ENCODE peak calls at places on chromosomes 1 and 21, in four cellular contexts. B, A, Y and L are unnamed samples.

GRCh38 chr21:42164064-42164789 is 54.7 kb upstream of the ABCG1 start:
- DNase-seq in B (no peak), Y (peak), A (peak), L (peak)

GRCh38 chr1:70017770-70018169 is 187.6 kb downstream of the LRRC40 start:
- DNase-seq in B (no peak), Y (no peak), A (no peak), L (no peak)

GRCh38 chr1:228023294-228023639 is 16.5 kb downstream of the WNT3A start:
- DNase-seq in A (no peak), B (no peak), Y (no peak), L (no peak)

GRCh38 chr1:208985231-208985630 is 598.3 kb upstream of the CAMK1G start:
- DNase-seq in Y (no peak), B (no peak), A (no peak), L (no peak)

GRCh38 chr21:15967661-15968060 is 237.9 kb downstream of the USP25 start:
- DNase-seq in Y (peak), A (no peak), B (no peak), L (no peak)

GRCh38 chr1:94866178-94866822 is 46.1 kb downstream of the SLC44A3 start:
- DNase-seq in B (no peak), Y (peak), A (no peak), L (no peak)

GRCh38 chr1:50305808-50306207 is 117.4 kb downstream of the DMRTA2 start:
- DNase-seq in Y (no peak), A (no peak), B (no peak), L (peak)

GRCh38 chr21:30014883-30015282 is 75.1 kb upstream of the GRIK1 start:
- DNase-seq in Y (peak), A (no peak), B (no peak), L (no peak)

GRCh38 chr1:48654606-48655210 is 122.0 kb downstream of the BEND5 start:
- DNase-seq in B (no peak), A (no peak), Y (no peak), L (no peak)

GRCh38 chr1:160474392-160475242 is 48.4 kb downstream of the SLAMF6 start:
- DNase-seq in A (no peak), B (no peak), Y (no peak), L (no peak)

GRCh38 chr1:84840346-84840745 is 52.7 kb downstream of the LPAR3 start:
- DNase-seq in A (no peak), B (no peak), Y (no peak), L (no peak)

GRCh38 chr1:36151845-36152203 is 2.5 kb upstream of the TRAPPC3 start:
- DNase-seq in Y (no peak), A (no peak), B (peak), L (no peak)

GRCh38 chr1:207853372-207853757 is 57.6 kb downstream of the CD34 start:
- DNase-seq in Y (no peak), A (no peak), B (no peak), L (no peak)

GRCh38 chr1:193094112-193094511 is 11.1 kb downstream of the GLRX2 start:
- DNase-seq in B (no peak), A (no peak), Y (no peak), L (no peak)

GRCh38 chr1:109161836-109162606 is 48.1 kb downstream of the ELAPOR1 start:
- DNase-seq in B (no peak), Y (no peak), A (no peak), L (no peak)

GRCh38 chr1:172969611-172970010 is 81.1 kb downstream of the TNFSF18 start:
- DNase-seq in Y (no peak), B (no peak), A (no peak), L (no peak)

GRCh38 chr1:77283701-77284425 is 2.0 kb downstream of the AK5 start:
- DNase-seq in Y (no peak), B (no peak), A (no peak), L (no peak)

GRCh38 chr1:246705368-246705767 is 18.8 kb upstream of the SCCPDH start:
- DNase-seq in B (no peak), A (no peak), Y (no peak), L (no peak)

GRCh38 chr21:31911138-31911907 is 38.5 kb downstream of the HUNK start:
- DNase-seq in Y (no peak), A (no peak), B (no peak), L (no peak)

GRCh38 chr1:19429611-19430010 is 55.7 kb downstream of the CAPZB start:
- DNase-seq in A (peak), Y (peak), B (no peak), L (no peak)

GRCh38 chr1:180217021-180217420 is 13.0 kb upstream of the LHX4 start:
- DNase-seq in Y (no peak), A (no peak), B (no peak), L (no peak)

GRCh38 chr1:3349968-3350299 is 104.5 kb upstream of the ARHGEF16 start:
- DNase-seq in Y (no peak), A (no peak), B (no peak), L (no peak)

GRCh38 chr21:36166705-36167104 is 10.1 kb downstream of the DOP1B start:
- DNase-seq in A (peak), Y (no peak), B (no peak), L (no peak)

GRCh38 chr21:21003701-21004100 is 5.5 kb downstream of the NCAM2 start:
- DNase-seq in A (peak), Y (peak), B (no peak), L (peak)

GRCh38 chr1:189349600-189349999 is 1128.1 kb downstream of the BRINP3 start:
- DNase-seq in Y (no peak), B (no peak), A (no peak), L (no peak)

GRCh38 chr1:155929057-155929456 is 5.2 kb downstream of the KHDC4 start:
- DNase-seq in B (no peak), A (no peak), Y (no peak), L (no peak)

GRCh38 chr1:26126321-26127084 is 14.9 kb downstream of the PDIK1L start:
- DNase-seq in A (no peak), Y (no peak), B (no peak), L (no peak)

GRCh38 chr1:192311281-192311680 is 5.5 kb upstream of the RGS21 start:
- DNase-seq in B (no peak), Y (peak), A (no peak), L (peak)

GRCh38 chr21:45887788-45888187 is 93.8 kb upstream of the COL6A1 start:
- DNase-seq in B (no peak), A (no peak), Y (no peak), L (no peak)

GRCh38 chr1:201795066-201795465 is 33.9 kb upstream of the IPO9 start:
- DNase-seq in B (no peak), A (no peak), Y (peak), L (no peak)

GRCh38 chr1:185608166-185608565 is 126.0 kb upstream of the HMCN1 start:
- DNase-seq in Y (no peak), A (no peak), B (no peak), L (no peak)

GRCh38 chr1:173603056-173603591 is at the start of gene SLC9C2:
- DNase-seq in B (no peak), Y (peak), A (no peak), L (no peak)

GRCh38 chr1:153058826-153059784 is 1.8 kb upstream of the SPRR2A start:
- DNase-seq in Y (no peak), B (no peak), A (no peak), L (no peak)

GRCh38 chr1:40630488-40631223 is 34.8 kb downstream of the RIMS3 start:
- DNase-seq in B (no peak), A (peak), Y (peak), L (peak)

GRCh38 chr1:213120386-213120785 is 69.3 kb downstream of the RPS6KC1 start:
- DNase-seq in B (no peak), Y (no peak), A (no peak), L (no peak)

GRCh38 chr1:56330400-56331026 is 248.8 kb downstream of the PLPP3 start:
- DNase-seq in B (no peak), A (no peak), Y (no peak), L (no peak)

GRCh38 chr21:28801906-28802305 is 190.8 kb downstream of the LTN1 start:
- DNase-seq in Y (no peak), B (no peak), A (no peak), L (no peak)